ENCODE peak calls at places on chromosomes 1 and 21, in seven cellular contexts. V is HCT116, J is IMR-90, T is K562, E is Karpas-422, U is fibroblast of lung, O is mammary epithelial cell. D is an unnamed sample.

GRCh38 chr1:59016390-59016789 is 232.5 kb upstream of the JUN start:
- DNase-seq in V (no peak), J (no peak), T (no peak), E (no peak), U (no peak), O (peak), D (peak)

GRCh38 chr1:222928212-222928611 is 113.4 kb downstream of the DISP1 start:
- DNase-seq in V (no peak), J (peak), T (no peak), E (no peak), U (peak), O (no peak), D (no peak)

GRCh38 chr1:169595764-169596711 is 9.8 kb upstream of the F5 start:
- DNase-seq in V (no peak), J (peak), T (no peak), E (no peak), U (peak), O (peak), D (no peak)

GRCh38 chr1:63929106-63929478 is 155.3 kb downstream of the ROR1 start:
- DNase-seq in V (no peak), J (no peak), T (no peak), E (no peak), U (peak), O (no peak), D (no peak)

GRCh38 chr21:21007606-21008005 is 9.4 kb downstream of the NCAM2 start:
- DNase-seq in V (no peak), J (peak), T (no peak), E (no peak), U (no peak), O (no peak), D (no peak)

GRCh38 chr1:236489710-236490377 is 33.9 kb upstream of the LGALS8 start:
- DNase-seq in V (peak), J (peak), T (peak), E (peak), U (peak), O (peak), D (peak)

GRCh38 chr1:103461171-103462105 is 64.1 kb upstream of the RNPC3 start:
- DNase-seq in V (peak), J (peak), T (peak), E (peak), U (peak), O (peak), D (peak)

GRCh38 chr1:230077011-230077410 is 10.0 kb downstream of the GALNT2 start:
- DNase-seq in V (no peak), J (no peak), T (no peak), E (no peak), U (no peak), O (no peak), D (no peak)

GRCh38 chr1:110626890-110627289 is 20.7 kb upstream of the KCNA2 start:
- DNase-seq in V (no peak), J (no peak), T (no peak), E (no peak), U (no peak), O (no peak), D (no peak)

GRCh38 chr1:206722751-206723499 is 38.2 kb downstream of the MAPKAPK2 start:
- DNase-seq in V (no peak), J (no peak), T (no peak), E (no peak), U (peak), O (no peak), D (no peak)

GRCh38 chr1:6795661-6796060 is 10.4 kb downstream of the CAMTA1 start:
- DNase-seq in V (no peak), J (peak), T (no peak), E (no peak), U (peak), O (no peak), D (no peak)

GRCh38 chr1:154775559-154776338 is 94.3 kb downstream of the KCNN3 start:
- DNase-seq in V (no peak), J (no peak), T (no peak), E (no peak), U (no peak), O (no peak), D (no peak)

GRCh38 chr21:35352066-35352770 is 303.1 kb upstream of the RUNX1 start:
- DNase-seq in V (no peak), J (peak), T (no peak), E (no peak), U (peak), O (peak), D (no peak)

GRCh38 chr1:110477445-110477957 is 26.6 kb downstream of the PROK1 start:
- DNase-seq in V (peak), J (no peak), T (no peak), E (peak), U (no peak), O (no peak), D (peak)

GRCh38 chr1:231279081-231279480 is 38.1 kb downstream of the GNPAT start:
- DNase-seq in V (no peak), J (peak), T (no peak), E (no peak), U (peak), O (peak), D (no peak)

GRCh38 chr1:244104309-244105060 is 53.4 kb downstream of the ZBTB18 start:
- DNase-seq in V (no peak), J (peak), T (no peak), E (no peak), U (peak), O (peak), D (no peak)

GRCh38 chr1:67664048-67664447 is 21.0 kb upstream of the GADD45A start:
- DNase-seq in V (no peak), J (peak), T (no peak), E (no peak), U (no peak), O (no peak), D (no peak)

GRCh38 chr1:81666586-81666985 is 134.1 kb upstream of the ADGRL2 start:
- DNase-seq in V (no peak), J (peak), T (no peak), E (no peak), U (no peak), O (no peak), D (no peak)

GRCh38 chr1:37513795-37514349 is 694 bp downstream of the MEAF6 start:
- DNase-seq in V (no peak), J (no peak), T (peak), E (peak), U (no peak), O (peak), D (peak)

GRCh38 chr1:39955547-39956539 is 898 bp downstream of the MFSD2A start:
- DNase-seq in V (peak), J (peak), T (no peak), E (peak), U (peak), O (peak), D (peak)

GRCh38 chr1:226404063-226404903 is 3.6 kb downstream of the PARP1 start:
- DNase-seq in V (no peak), J (peak), T (no peak), E (no peak), U (peak), O (no peak), D (peak)

GRCh38 chr21:39869141-39869818 is 2.0 kb downstream of the PCP4 start:
- DNase-seq in V (no peak), J (no peak), T (no peak), E (no peak), U (no peak), O (no peak), D (no peak)

GRCh38 chr1:232398823-232399222 is 231.1 kb downstream of the SIPA1L2 start:
- DNase-seq in V (no peak), J (no peak), T (no peak), E (no peak), U (no peak), O (no peak), D (no peak)

GRCh38 chr21:45330075-45330781 is 42.5 kb upstream of the POFUT2 start:
- DNase-seq in V (no peak), J (peak), T (no peak), E (no peak), U (peak), O (peak), D (no peak)

GRCh38 chr21:45332415-45332814 is 44.7 kb upstream of the POFUT2 start:
- DNase-seq in V (no peak), J (no peak), T (no peak), E (no peak), U (no peak), O (no peak), D (no peak)

GRCh38 chr21:45329261-45330074 is 41.8 kb upstream of the POFUT2 start:
- DNase-seq in V (no peak), J (no peak), T (no peak), E (no peak), U (no peak), O (no peak), D (no peak)

GRCh38 chr21:45331521-45332257 is 44.0 kb upstream of the POFUT2 start:
- DNase-seq in V (no peak), J (no peak), T (no peak), E (no peak), U (no peak), O (no peak), D (no peak)

DNA sequence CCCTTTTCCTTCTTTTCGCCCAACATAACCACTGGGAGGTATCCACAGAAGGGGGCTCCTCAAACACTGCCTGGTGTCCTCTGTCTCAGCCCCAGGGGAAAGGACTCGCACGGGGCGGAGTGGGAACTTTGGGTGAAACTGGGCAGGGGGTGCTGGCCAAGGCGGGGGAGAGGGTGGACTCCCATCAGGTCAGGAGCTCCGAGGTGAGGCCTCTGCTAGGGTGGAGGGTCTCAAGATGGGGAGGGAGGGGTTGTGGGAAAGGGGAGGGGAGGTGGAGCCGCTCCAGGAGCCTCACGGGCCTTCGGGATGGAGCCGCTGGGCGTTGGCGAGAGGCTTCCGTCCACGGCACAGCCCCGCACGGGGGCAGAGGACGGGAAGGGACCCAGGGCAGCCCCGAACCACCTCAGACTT is 43.2 kb upstream of the POFUT2 start:
- DNase-seq in V (no peak), J (no peak), T (no peak), E (no peak), U (no peak), O (no peak), D (no peak)
- H3K4me2 ChIP-seq in V (peak), J (no peak), T (no peak), E (no peak), U (no peak), O (no peak), D (no peak)

DNA sequence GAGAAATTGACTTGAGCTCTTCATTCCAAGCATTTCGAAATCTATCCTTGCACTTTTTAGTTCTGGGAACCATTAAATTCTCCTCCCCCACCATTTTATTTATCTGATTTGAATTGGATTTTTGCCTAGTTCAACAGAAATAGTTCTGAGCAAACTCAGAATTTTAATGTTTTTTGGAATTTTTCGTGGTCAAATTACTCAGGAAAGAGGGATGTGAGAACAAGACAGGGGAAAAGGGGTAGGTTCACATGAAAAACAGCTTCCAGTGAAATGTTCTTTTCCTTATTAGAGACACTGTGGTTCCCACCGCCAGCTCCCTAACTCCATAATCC is 5.7 kb upstream of the ZNF697 start:
- DNase-seq in V (no peak), J (peak), T (no peak), E (no peak), U (peak), O (no peak), D (no peak)
- H2AFZ ChIP-seq in V (no peak), J (no peak), T (no peak), E (no peak), U (no peak), O (no peak), D (no peak)

GRCh38 chr1:162626733-162627132 is 5.5 kb upstream of the DDR2 start:
- DNase-seq in V (no peak), J (no peak), T (no peak), E (no peak), U (no peak), O (no peak), D (no peak)
- H3K4me2 ChIP-seq in V (no peak), J (peak), T (no peak), E (no peak), U (peak), O (no peak), D (no peak)

DNA sequence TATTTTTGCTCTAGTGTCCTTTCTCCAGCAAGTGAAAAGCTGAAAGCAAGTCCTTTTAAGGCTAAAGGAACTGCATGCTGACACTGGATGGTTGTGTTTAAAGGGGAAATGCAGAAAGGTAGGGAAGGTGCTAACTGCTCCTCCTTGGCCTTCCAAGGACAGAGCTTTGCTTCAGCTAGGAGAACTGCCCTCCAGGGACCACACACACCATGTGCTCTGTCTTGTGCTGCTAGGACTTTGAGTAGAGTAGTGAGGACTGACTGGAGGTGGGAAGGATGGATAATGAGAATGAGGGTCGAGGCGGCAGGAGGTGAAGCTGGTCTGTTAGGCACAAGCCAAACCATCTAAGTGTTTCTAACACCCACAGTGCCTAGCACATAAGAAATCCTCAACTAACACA is 77.9 kb downstream of the WDR3 start:
- DNase-seq in V (no peak), J (no peak), T (no peak), E (no peak), U (no peak), O (no peak), D (no peak)
- H2AFZ ChIP-seq in V (no peak), J (no peak), T (no peak), E (no peak), U (no peak), O (no peak), D (no peak)

D was measured in OCI-LY7.